ENCODE peak calls at places on chromosomes 12 and 14, in six cellular contexts. C is fibroblast of lung, W is SK-N-MC, U is HCT116, D is PC-3, H is keratinocyte. Z is an unnamed sample.
A peak's percentile ranks its signal among the peaks of the same experiment; 100 is the strongest.

GRCh38 chr12:14970467-14970866 is 2.4 kb upstream of the PDE6H start:
- DNase-seq in C (peak; percentile 40), H (no peak), U (no peak), W (no peak), D (no peak), Z (no peak)

GRCh38 chr14:105205718-105206208 is 24.7 kb upstream of the NUDT14 start:
- DNase-seq in C (no peak), W (no peak), H (no peak), U (no peak), D (no peak), Z (no peak)

GRCh38 chr12:76486011-76486410 is 73.6 kb downstream of the OSBPL8 start:
- DNase-seq in U (no peak), H (no peak), W (no peak), C (no peak), D (no peak), Z (no peak)

GRCh38 chr12:2336409-2336829 is 283.6 kb downstream of the CACNA1C start:
- DNase-seq in D (peak; percentile 84), W (no peak), U (peak; percentile 75), H (peak; percentile 28), C (peak; percentile 97), Z (peak; percentile 57)

GRCh38 chr14:91108941-91109611 is 4.8 kb upstream of the DGLUCY start:
- DNase-seq in H (no peak), C (no peak), W (no peak), U (no peak), D (peak; percentile 35), Z (no peak)

GRCh38 chr12:39103552-39104165 is 198.3 kb upstream of the CPNE8 start:
- DNase-seq in H (no peak), W (peak; percentile 50), C (peak; percentile 57), D (peak; percentile 90), U (peak; percentile 70), Z (peak; percentile 18)

GRCh38 chr12:2618291-2618995 is 176.3 kb upstream of the FKBP4 start:
- DNase-seq in U (no peak), D (no peak), H (no peak), W (no peak), C (no peak), Z (no peak)

GRCh38 chr12:40310201-40310600 is 85.4 kb downstream of the LRRK2 start:
- DNase-seq in D (no peak), W (no peak), H (no peak), U (no peak), C (no peak), Z (no peak)

GRCh38 chr12:75960086-75960910 is 71.3 kb downstream of the PHLDA1 start:
- DNase-seq in U (no peak), C (no peak), D (no peak), H (no peak), W (no peak), Z (peak; percentile 83)

GRCh38 chr12:58882796-58883195 is 37.5 kb downstream of the LRIG3 start:
- DNase-seq in C (no peak), W (no peak), H (no peak), D (no peak), U (no peak), Z (no peak)

GRCh38 chr12:58886474-58886873 is 33.8 kb downstream of the LRIG3 start:
- DNase-seq in W (no peak), D (no peak), U (no peak), H (no peak), C (no peak), Z (no peak)

GRCh38 chr12:58887071-58887470 is 33.2 kb downstream of the LRIG3 start:
- DNase-seq in H (no peak), D (no peak), W (peak; percentile 61), C (no peak), U (no peak), Z (no peak)

GRCh38 chr12:58884916-58885315 is 35.4 kb downstream of the LRIG3 start:
- DNase-seq in C (no peak), W (no peak), H (no peak), U (no peak), D (no peak), Z (no peak)

DNA sequence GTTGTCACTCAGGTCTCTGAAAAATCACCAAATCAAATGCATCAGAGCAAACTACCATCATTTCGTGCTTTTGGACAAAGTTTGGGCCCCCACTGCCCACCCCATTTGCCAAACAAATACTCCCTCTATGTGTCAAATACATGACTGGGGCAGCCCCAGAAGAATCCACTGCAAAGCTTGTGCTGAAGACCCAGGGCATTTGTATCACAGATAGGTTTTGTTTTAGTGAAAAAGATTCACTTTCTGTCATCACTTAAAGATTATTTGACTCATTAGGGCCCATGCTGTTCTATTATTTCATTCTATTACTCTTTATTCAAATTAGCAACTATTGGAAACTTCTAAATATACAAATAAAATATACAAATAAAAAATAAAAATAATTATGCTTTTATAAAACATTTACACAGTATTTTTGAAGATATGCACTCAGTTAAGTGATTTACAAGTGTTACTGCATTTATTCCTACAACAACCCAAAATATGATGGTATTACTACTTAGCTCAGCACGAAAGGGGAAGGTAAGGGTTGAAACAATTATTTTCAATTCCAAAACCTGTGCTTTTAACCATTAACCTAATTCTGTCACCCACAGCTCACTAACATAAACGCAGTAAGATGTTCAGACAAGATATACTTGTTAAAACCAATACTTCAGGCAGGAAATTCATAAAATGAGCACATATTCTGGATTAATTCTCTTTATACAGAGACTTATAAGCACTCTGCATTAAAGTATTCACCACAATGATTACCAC is 36.5 kb downstream of the LRIG3 start:
- DNase-seq in U (no peak), H (no peak), C (no peak), D (no peak), W (no peak), Z (no peak)
- H3K36me3 ChIP-seq in U (peaks cover 28% of the 10 kb centered on the region), H (peaks cover 41% of the 10 kb centered on the region), C (peaks cover 18% of the 10 kb centered on the region), D (peaks cover 20% of the 10 kb centered on the region), W (peaks cover 92% of the 10 kb centered on the region), Z (peaks cover 31% of the 10 kb centered on the region)

GRCh38 chr12:53960187-53961024 is 5.7 kb downstream of the HOXC12 start:
- DNase-seq in W (no peak), D (no peak), C (no peak), U (no peak), H (no peak), Z (no peak)
- TF ChIP-seq EZH2 in W (no peak), D (no peak), C (peak; percentile 72), U (no peak), H (no peak), Z (no peak)

GRCh38 chr14:60713513-60713912 is 10.6 kb downstream of the SIX4 start:
- DNase-seq in W (no peak), D (no peak), C (no peak), H (no peak), U (no peak), Z (no peak)
- H3K36me3 ChIP-seq in W (no peaks in the 10 kb centered on the region), D (peaks cover 28% of the 10 kb centered on the region), C (peaks cover 7% of the 10 kb centered on the region), H (peaks cover 9% of the 10 kb centered on the region), U (peaks cover 14% of the 10 kb centered on the region), Z (peaks cover 31% of the 10 kb centered on the region)

GRCh38 chr14:54768501-54768900 is 134.1 kb downstream of the GCH1 start:
- DNase-seq in H (no peak), D (no peak), W (no peak), U (no peak), C (peak; percentile 23), Z (no peak)
- TF ChIP-seq EZH2 in H (no peak), D (no peak), W (no peak), U (no peak), C (no peak), Z (no peak)

DNA sequence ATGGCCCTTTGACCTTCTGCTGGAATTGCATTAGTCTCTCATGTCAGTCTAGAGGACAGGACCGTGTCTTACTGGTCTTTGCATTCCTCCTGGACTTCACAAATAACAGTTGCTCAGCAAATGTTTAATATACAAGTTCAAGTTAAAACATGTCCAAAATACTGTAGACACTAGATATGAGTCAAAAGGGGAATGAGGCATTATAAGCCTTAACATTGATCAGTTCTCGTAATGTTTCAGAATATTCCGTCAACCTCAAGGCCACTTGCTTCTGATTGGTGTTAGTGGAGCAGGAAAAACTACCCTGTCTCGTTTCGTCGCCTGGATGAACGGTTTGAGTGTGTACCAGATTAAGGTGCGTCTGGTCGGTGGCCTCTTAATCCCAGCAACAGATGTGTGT is 59.9 kb downstream of the HSP90AA1 start:
- DNase-seq in H (no peak), C (no peak), W (no peak), U (no peak), D (no peak), Z (no peak)
- H3K36me3 ChIP-seq in H (peaks cover 51% of the 10 kb centered on the region), C (peaks cover 42% of the 10 kb centered on the region), W (peaks cover 87% of the 10 kb centered on the region), U (peaks cover 52% of the 10 kb centered on the region), D (peaks cover 73% of the 10 kb centered on the region), Z (peaks cover 73% of the 10 kb centered on the region)

GRCh38 chr14:60642270-60642789 is 6.9 kb downstream of the SIX1 start:
- DNase-seq in D (no peak), C (no peak), H (no peak), U (no peak), W (no peak), Z (no peak)
- TF ChIP-seq EZH2 in D (no peak), C (no peak), H (no peak), U (no peak), W (no peak), Z (no peak)

DNA sequence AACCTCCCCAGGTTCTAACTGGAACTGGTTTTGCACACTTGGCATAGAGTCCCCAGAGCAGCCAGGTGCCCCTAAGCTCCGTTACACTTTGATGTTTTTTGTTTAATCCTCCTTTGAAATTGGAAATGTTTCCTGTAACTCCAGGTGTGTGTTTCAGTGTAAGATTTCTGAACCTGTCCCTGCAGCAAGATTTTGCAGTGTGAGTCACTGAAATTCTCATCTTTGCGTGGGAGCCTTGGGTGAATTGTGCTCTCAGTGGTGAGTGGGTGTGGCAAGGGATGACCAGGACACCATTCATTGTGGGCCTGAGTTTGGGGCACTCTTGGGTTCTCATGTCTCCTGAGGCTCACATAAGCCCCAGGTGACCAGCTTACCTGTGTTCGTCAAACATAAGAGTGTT is 18.3 kb downstream of the CD9 start:
- DNase-seq in C (no peak), D (peak; percentile 40), H (no peak), W (no peak), U (no peak), Z (peak; percentile 77)
- H3K36me3 ChIP-seq in C (peaks cover 3% of the 10 kb centered on the region), D (peaks cover 6% of the 10 kb centered on the region), H (peaks cover 22% of the 10 kb centered on the region), W (no peaks in the 10 kb centered on the region), U (peaks cover 5% of the 10 kb centered on the region), Z (peaks cover 14% of the 10 kb centered on the region)

GRCh38 chr12:52005903-52006703 is 643 bp upstream of the TAMALIN start:
- DNase-seq in H (no peak), U (no peak), C (no peak), W (no peak), D (no peak), Z (no peak)

GRCh38 chr12:52007158-52007921 is 594 bp downstream of the TAMALIN start:
- DNase-seq in W (no peak), C (no peak), D (no peak), U (no peak), H (no peak), Z (no peak)

GRCh38 chr12:52006726-52007157 is at the start of gene TAMALIN:
- DNase-seq in H (no peak), W (no peak), C (peak; percentile 53), D (no peak), U (no peak), Z (no peak)

GRCh38 chr12:52009081-52009751 is 2.5 kb downstream of the TAMALIN start:
- DNase-seq in H (no peak), D (no peak), U (no peak), W (no peak), C (no peak), Z (no peak)

GRCh38 chr12:52007982-52008510 is 1.3 kb downstream of the TAMALIN start:
- DNase-seq in H (no peak), C (no peak), U (no peak), D (no peak), W (no peak), Z (no peak)
- TF ChIP-seq EZH2 in H (no peak), C (no peak), U (no peak), D (no peak), W (no peak), Z (no peak)